ENCODE peak calls at places on chromosome 16, in four cellular contexts. W is activated T-cell treated with anti-CD3 and anti-CD28 coated beads, Interleukin-2, amount 50 U/mL, for 72 hours; Z is left cardiac atrium; A is upper lobe of left lung. P is an unnamed sample.

GRCh38 chr16:48308535-48308934 is 61.2 kb upstream of the ABCC11 start:
- ATAC-seq in A (no peak), W (no peak), Z (no peak), P (no peak)

GRCh38 chr16:20873331-20873730 is 26.8 kb downstream of the DCUN1D3 start:
- ATAC-seq in W (no peak), Z (no peak), A (no peak), P (no peak)

GRCh38 chr16:10564591-10564990 is 15.8 kb downstream of the EMP2 start:
- ATAC-seq in W (no peak), A (no peak), Z (no peak), P (no peak)

GRCh38 chr16:12119562-12119961 is 143.0 kb downstream of the SNX29 start:
- ATAC-seq in Z (peak), A (peak), W (no peak), P (no peak)

GRCh38 chr16:23924138-23924537 is 88.4 kb downstream of the PRKCB start:
- ATAC-seq in Z (no peak), W (peak), A (no peak), P (no peak)

GRCh38 chr16:5065813-5066212 is at the start of gene C16orf89:
- ATAC-seq in W (no peak), Z (peak), A (peak), P (no peak)

GRCh38 chr16:85894266-85894665 is 4.7 kb upstream of the IRF8 start:
- ATAC-seq in A (no peak), W (no peak), Z (no peak), P (no peak)

GRCh38 chr16:55399911-55400310 is 75.9 kb downstream of the IRX6 start:
- ATAC-seq in A (no peak), Z (no peak), W (no peak), P (no peak)

GRCh38 chr16:90023078-90023447 is 3.8 kb upstream of the DBNDD1 start:
- ATAC-seq in Z (peak), W (no peak), A (peak), P (peak)

GRCh38 chr16:84196727-84197486 is 6.0 kb downstream of the ADAD2 start:
- ATAC-seq in W (no peak), Z (no peak), A (no peak), P (no peak)

GRCh38 chr16:81567987-81568748 is 123.6 kb downstream of the CMIP start:
- ATAC-seq in A (peak), W (peak), Z (peak), P (peak)

GRCh38 chr16:82344157-82344556 is 174.1 kb upstream of the MPHOSPH6 start:
- ATAC-seq in A (no peak), W (no peak), Z (peak), P (no peak)

GRCh38 chr16:67941469-67942199 is 2.3 kb downstream of the LCAT start:
- ATAC-seq in W (no peak), A (no peak), Z (no peak), P (no peak)